ENCODE peak calls at places on chromosomes 4 and X, in four cellular contexts. T, Y, X and K are unnamed samples.

GRCh38 chrX:18617351-18617750 is 54.6 kb downstream of the RS1 start:
- DNase-seq in T (no peak), Y (no peak), X (no peak), K (no peak)

GRCh38 chrX:9569875-9570274 is 105.0 kb downstream of the TBL1X start:
- DNase-seq in T (no peak), Y (no peak), X (no peak), K (no peak)

GRCh38 chr4:186936496-186937375 is 213.1 kb upstream of the FAT1 start:
- DNase-seq in T (no peak), Y (no peak), X (no peak), K (no peak)

GRCh38 chrX:132532955-132533354 is 44.1 kb upstream of the MBNL3 start:
- DNase-seq in T (no peak), Y (no peak), X (no peak), K (no peak)

GRCh38 chr4:32858971-32859370 is 2138.8 kb downstream of the PCDH7 start:
- DNase-seq in T (no peak), Y (no peak), X (no peak), K (no peak)

GRCh38 chr4:81130569-81130968 is 84.5 kb downstream of the PRKG2 start:
- DNase-seq in T (no peak), Y (no peak), X (peak), K (no peak)

GRCh38 chr4:36046026-36046425 is 198.3 kb downstream of the ARAP2 start:
- DNase-seq in T (no peak), Y (no peak), X (no peak), K (no peak)

GRCh38 chr4:88779431-88779830 is 81.8 kb upstream of the NAP1L5 start:
- DNase-seq in T (no peak), Y (no peak), X (no peak), K (no peak)

GRCh38 chrX:116824785-116825184 is 362.0 kb upstream of the CT83 start:
- DNase-seq in T (no peak), Y (no peak), X (no peak), K (no peak)

GRCh38 chrX:131704136-131704695 is 160.3 kb downstream of the OR13H1 start:
- DNase-seq in T (no peak), Y (peak), X (peak), K (no peak)

GRCh38 chr4:139797287-139797686 is 131.7 kb downstream of the MGST2 start:
- DNase-seq in T (no peak), Y (no peak), X (no peak), K (no peak)

GRCh38 chrX:49220100-49220499 is 13.0 kb downstream of the CACNA1F start:
- DNase-seq in T (no peak), Y (no peak), X (no peak), K (no peak)

GRCh38 chrX:154749856-154750255 is 1.0 kb downstream of the GAB3 start:
- DNase-seq in T (no peak), Y (no peak), X (no peak), K (no peak)